ENCODE peak calls at places on chromosomes 3 and 15, in six cellular contexts. E is cardiac muscle cell; H is stimulated activated effector memory CD8-positive, alpha-beta T cell treated with anti-CD3 and anti-CD28 coated beads, Interleukin-12 subunit alpha, Interleukin-12 subunit beta, amount 100 ng/mL, for 72 hours; M is ACHN; T is mesenchymal stem cell; D is germinal center. L is an unnamed sample.
A peak's percentile ranks its signal among the peaks of the same experiment; 100 is the strongest.

GRCh38 chr3:152797751-152798432 is 37.0 kb upstream of the P2RY1 start:
- DNase-seq in E (peak; percentile 29), H (no peak), M (no peak), T (peak; percentile 12), D (no peak), L (no peak)

GRCh38 chr3:178170698-178171535 is 365.3 kb upstream of the KCNMB2 start:
- DNase-seq in E (peak; percentile 96), H (no peak), M (peak; percentile 22), T (peak; percentile 90), D (no peak), L (no peak)

GRCh38 chr15:33860749-33861148 is 107.5 kb upstream of the CHRM5 start:
- DNase-seq in E (peak; percentile 33), H (no peak), M (peak; percentile 53), T (peak; percentile 71), D (no peak), L (no peak)

GRCh38 chr3:124202754-124203153 is 210.8 kb upstream of the ROPN1 start:
- DNase-seq in E (peak; percentile 55), H (no peak), M (no peak), T (no peak), D (no peak), L (no peak)

GRCh38 chr3:151686257-151686656 is 47.5 kb upstream of the AADACL2 start:
- DNase-seq in E (no peak), H (no peak), M (no peak), T (no peak), D (no peak), L (no peak)

GRCh38 chr3:107523361-107524213 is 825 bp downstream of the BBX start:
- DNase-seq in E (peak; percentile 60), H (peak; percentile 81), M (peak; percentile 39), T (peak; percentile 74), D (peak; percentile 58), L (peak; percentile 50)

GRCh38 chr3:117853923-117854322 is 1144.3 kb downstream of the TUSC7 start:
- DNase-seq in E (peak; percentile 4), H (no peak), M (peak; percentile 71), T (peak; percentile 89), D (no peak), L (peak; percentile 43)

GRCh38 chr3:125322166-125322565 is 53.0 kb downstream of the ZNF148 start:
- DNase-seq in E (peak; percentile 21), H (no peak), M (no peak), T (no peak), D (no peak), L (no peak)

GRCh38 chr3:163773136-163773535 is 1305.2 kb downstream of the SI start:
- DNase-seq in E (no peak), H (no peak), M (no peak), T (no peak), D (no peak), L (no peak)

GRCh38 chr3:140736863-140737460 is 59.1 kb downstream of the TRIM42 start:
- DNase-seq in E (peak; percentile 52), H (no peak), M (peak; percentile 48), T (peak; percentile 6), D (no peak), L (peak; percentile 11)

GRCh38 chr3:45345849-45346535 is 42.4 kb upstream of the LARS2 start:
- DNase-seq in E (no peak), H (no peak), M (no peak), T (no peak), D (no peak), L (no peak)

GRCh38 chr15:42581272-42581730 is 5.9 kb downstream of the STARD9 start:
- DNase-seq in E (peak; percentile 76), H (peak; percentile 81), M (peak; percentile 79), T (peak; percentile 85), D (peak; percentile 75), L (peak; percentile 76)

GRCh38 chr3:15903164-15903563 is 105.4 kb upstream of the ANKRD28 start:
- DNase-seq in E (no peak), H (no peak), M (no peak), T (no peak), D (no peak), L (no peak)

GRCh38 chr3:103907567-103907966 is 1459.1 kb upstream of the ALCAM start:
- DNase-seq in E (no peak), H (no peak), M (no peak), T (no peak), D (no peak), L (no peak)

GRCh38 chr15:73108676-73109075 is 56.4 kb downstream of the NEO1 start:
- DNase-seq in E (no peak), H (no peak), M (no peak), T (no peak), D (no peak), L (no peak)